ENCODE peak calls at places on chromosomes 11 and 22, in seven cellular contexts. V is heart left ventricle, S is adrenal gland, X is A549, J is prostate gland, I is IMR-90, F is stomach. N is an unnamed sample.
A peak's percentile ranks its signal among the peaks of the same experiment; 100 is the strongest.

GRCh38 chr11:15059132-15059531 is 14.3 kb upstream of the CALCB start:
- DNase-seq in V (no peak), S (no peak), X (no peak), J (no peak), I (no peak), F (no peak), N (no peak)

GRCh38 chr22:36027960-36028645 is 521 bp downstream of the RBFOX2 start:
- DNase-seq in V (peak; percentile 39), S (peak; percentile 45), X (peak; percentile 45), J (peak; percentile 19), I (no peak), F (no peak), N (peak; percentile 63)

GRCh38 chr11:61949169-61950034 is 749 bp upstream of the BEST1 start:
- DNase-seq in V (peak; percentile 73), S (peak; percentile 79), X (peak; percentile 51), J (no peak), I (peak; percentile 98), F (no peak), N (peak; percentile 83)

GRCh38 chr22:29328566-29329500 is 13.3 kb upstream of the RASL10A start:
- DNase-seq in V (no peak), S (no peak), X (no peak), J (no peak), I (peak; percentile 22), F (no peak), N (no peak)

GRCh38 chr11:92257536-92257935 is 32.9 kb downstream of the FAT3 start:
- DNase-seq in V (no peak), S (no peak), X (no peak), J (no peak), I (no peak), F (no peak), N (no peak)

GRCh38 chr11:69492201-69492991 is 10.9 kb downstream of the LINC01488 start:
- DNase-seq in V (no peak), S (no peak), X (no peak), J (no peak), I (peak; percentile 41), F (no peak), N (no peak)

GRCh38 chr22:50020606-50021005 is 8.0 kb upstream of the IL17REL start:
- DNase-seq in V (no peak), S (no peak), X (no peak), J (no peak), I (no peak), F (no peak), N (no peak)

GRCh38 chr11:20638074-20638473 is 31.3 kb upstream of the NELL1 start:
- DNase-seq in V (no peak), S (no peak), X (no peak), J (no peak), I (no peak), F (no peak), N (no peak)

GRCh38 chr11:108474664-108475485 is 7.5 kb upstream of the C11orf65 start:
- DNase-seq in V (no peak), S (no peak), X (no peak), J (no peak), I (no peak), F (no peak), N (no peak)

GRCh38 chr11:102410382-102410784 is 42.2 kb downstream of the TMEM123 start:
- DNase-seq in V (no peak), S (no peak), X (no peak), J (no peak), I (peak; percentile 62), F (no peak), N (no peak)

GRCh38 chr22:27885977-27886842 is 32.8 kb downstream of the PITPNB start:
- DNase-seq in V (peak; percentile 40), S (peak; percentile 64), X (peak; percentile 44), J (peak; percentile 23), I (peak; percentile 98), F (peak; percentile 51), N (no peak)

GRCh38 chr22:22533417-22533816 is 13.3 kb upstream of the ZNF280A start:
- DNase-seq in V (no peak), S (no peak), X (no peak), J (no peak), I (no peak), F (no peak), N (no peak)

GRCh38 chr11:127825185-127825584 is 762.2 kb downstream of the ETS1 start:
- DNase-seq in V (no peak), S (no peak), X (no peak), J (no peak), I (no peak), F (no peak), N (no peak)

GRCh38 chr11:118699508-118700220 is 20.2 kb upstream of the TREH start:
- DNase-seq in V (no peak), S (no peak), X (no peak), J (no peak), I (no peak), F (no peak), N (no peak)

GRCh38 chr11:75160328-75160757 is 9.4 kb downstream of the SLCO2B1 start:
- DNase-seq in V (peak; percentile 57), S (no peak), X (no peak), J (no peak), I (no peak), F (no peak), N (no peak)

GRCh38 chr11:78354741-78355705 is 62.6 kb downstream of the GAB2 start:
- DNase-seq in V (no peak), S (no peak), X (no peak), J (no peak), I (no peak), F (no peak), N (no peak)

GRCh38 chr22:47275479-47276218 is 513.2 kb downstream of the TBC1D22A start:
- DNase-seq in V (no peak), S (no peak), X (no peak), J (no peak), I (no peak), F (no peak), N (no peak)

GRCh38 chr11:21132146-21132720 is 462.8 kb downstream of the NELL1 start:
- DNase-seq in V (no peak), S (no peak), X (no peak), J (no peak), I (no peak), F (no peak), N (no peak)

GRCh38 chr11:46345881-46346484 is 1.3 kb upstream of the DGKZ start:
- DNase-seq in V (no peak), S (no peak), X (no peak), J (no peak), I (no peak), F (no peak), N (no peak)

GRCh38 chr22:23409976-23410375 is 170.1 kb downstream of the IGLL1 start:
- DNase-seq in V (no peak), S (no peak), X (no peak), J (no peak), I (no peak), F (peak; percentile 5), N (no peak)

GRCh38 chr22:20532256-20532993 is 25.0 kb downstream of the MED15 start:
- DNase-seq in V (no peak), S (no peak), X (no peak), J (no peak), I (no peak), F (no peak), N (no peak)
- H3K27ac ChIP-seq in V (peak overlapping the region; percentile 82), S (peak overlapping the region; percentile 88), X (peak overlapping the region; percentile 92), J (peak overlapping the region; percentile 39), I (peak overlapping the region; percentile 91), F (peak overlapping the region; percentile 82), N (no peak overlapping the region)

DNA sequence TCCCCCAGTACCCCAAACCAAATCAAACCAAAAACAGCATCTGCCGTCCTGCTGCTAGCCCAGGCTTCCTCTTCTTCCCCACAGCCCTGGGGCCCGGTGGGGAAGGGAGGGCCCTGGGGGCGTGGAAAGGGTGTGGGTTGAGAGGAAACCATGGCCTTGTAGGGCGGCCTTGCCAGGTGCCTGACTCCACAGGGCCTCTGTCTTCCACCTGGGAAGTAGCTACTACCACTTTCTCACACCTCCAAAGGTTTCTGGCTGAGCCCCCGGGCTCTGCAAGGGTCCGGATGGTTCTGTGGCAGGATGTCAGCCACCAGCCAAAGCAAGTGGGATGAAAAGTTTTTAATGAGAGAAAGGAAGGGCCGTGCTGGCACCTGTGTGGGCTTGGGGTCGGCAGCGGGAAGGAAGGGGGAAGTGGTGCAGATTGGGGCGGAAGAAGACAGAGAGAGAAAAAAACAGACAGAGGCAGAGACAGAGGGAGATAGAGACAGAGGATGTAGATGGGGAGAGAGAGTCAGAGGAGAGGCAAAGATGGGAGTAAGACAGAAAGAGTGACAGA is 10.5 kb downstream of the TPST2 start:
- DNase-seq in V (no peak), S (no peak), X (no peak), J (no peak), I (no peak), F (peak; percentile 35), N (no peak)
- TF ChIP-seq POLR2A in V (no peak), S (no peak), X (no peak), J (no peak), I (no peak), F (no peak), N (no peak)

GRCh38 chr11:27094062-27094587 is 53.5 kb downstream of the BBOX1 start:
- DNase-seq in V (no peak), S (no peak), X (no peak), J (no peak), I (no peak), F (no peak), N (no peak)
- H3K27ac ChIP-seq in V (no peak overlapping the region), S (no peak overlapping the region), X (no peak overlapping the region), J (no peak overlapping the region), I (no peak overlapping the region), F (no peak overlapping the region), N (no peak overlapping the region)

DNA sequence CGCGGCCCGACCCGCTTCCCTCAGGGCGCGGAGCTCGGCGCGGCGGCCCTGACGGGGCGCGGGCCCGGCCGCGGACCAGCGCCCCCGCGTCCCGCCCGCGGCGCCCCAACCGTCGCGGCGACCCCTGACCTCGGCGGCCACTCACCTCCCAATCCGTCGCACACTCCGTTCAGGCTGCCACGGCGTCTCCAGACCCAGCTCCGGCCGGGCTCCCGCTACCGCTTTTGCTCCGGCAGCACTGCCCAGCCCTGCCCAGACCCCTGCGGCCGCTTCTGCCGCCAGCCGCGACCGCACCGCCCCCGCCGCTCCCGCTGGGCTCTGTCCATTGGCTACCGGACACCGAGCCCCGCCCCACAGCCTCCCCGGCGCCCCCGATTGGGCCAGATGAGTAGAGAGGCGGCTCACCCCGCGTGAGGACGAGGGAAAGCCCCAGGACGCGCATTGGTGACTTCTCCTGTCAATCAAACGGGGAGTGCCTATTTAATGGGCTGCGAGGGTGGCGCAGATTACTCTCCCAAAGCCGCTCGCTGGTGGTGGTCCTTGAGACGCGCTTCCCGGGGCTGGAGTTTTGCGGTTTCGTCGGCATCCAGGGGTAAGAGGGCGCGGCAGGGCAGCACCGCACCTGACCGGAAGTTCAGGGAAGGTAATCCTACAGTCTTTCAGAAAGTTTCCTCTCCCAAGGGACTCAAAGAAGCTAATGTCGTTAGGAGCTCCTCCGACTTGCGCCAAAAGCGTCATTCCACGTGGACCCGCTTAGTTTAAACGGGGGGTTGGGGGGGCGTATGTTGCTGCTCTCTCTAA is at the start of gene PACSIN2:
- DNase-seq in V (peak; percentile 100), S (peak; percentile 100), X (peak; percentile 93), J (peak; percentile 100), I (peak; percentile 97), F (peak; percentile 100), N (peak; percentile 100)
- TF ChIP-seq POLR2A in V (peak; percentile 97), S (peak; percentile 87), X (peak; percentile 88), J (peak; percentile 96), I (peak; percentile 98), F (no peak), N (peak; percentile 74)

GRCh38 chr11:12117200-12117995 is 7.0 kb downstream of the MICAL2 start:
- DNase-seq in V (no peak), S (no peak), X (no peak), J (no peak), I (peak; percentile 76), F (no peak), N (peak; percentile 86)
- H3K27ac ChIP-seq in V (peak overlapping the region; percentile 81), S (peak overlapping the region; percentile 63), X (peak overlapping the region; percentile 57), J (peak overlapping the region; percentile 51), I (peak overlapping the region; percentile 38), F (peak overlapping the region; percentile 51), N (peak overlapping the region; percentile 64)

GRCh38 chr11:33944693-33945424 is 53.0 kb upstream of the LMO2 start:
- DNase-seq in V (no peak), S (no peak), X (no peak), J (no peak), I (no peak), F (no peak), N (no peak)
- TF ChIP-seq POLR2A in V (no peak), S (no peak), X (no peak), J (no peak), I (no peak), F (no peak), N (no peak)